ENCODE peak calls at places on chromosome 2, in eight cellular contexts. X, M, E, D, K, N, G and A are unnamed samples.

GRCh38 chr2:227423633-227424499 is 36.1 kb upstream of the SCYGR1 start:
- DNase-seq in X (no peak), M (no peak), E (no peak), D (no peak), K (no peak), N (no peak), G (no peak), A (peak; percentile 39)

GRCh38 chr2:206968139-206969086 is 29.1 kb downstream of the CPO start:
- DNase-seq in X (no peak), M (peak; percentile 3), E (no peak), D (no peak), K (no peak), N (no peak), G (no peak), A (peak; percentile 90)

GRCh38 chr2:47065771-47066380 is 89.2 kb downstream of the STPG4 start:
- DNase-seq in X (no peak), M (peak; percentile 70), E (peak; percentile 19), D (no peak), K (peak; percentile 100), N (no peak), G (no peak), A (no peak)

GRCh38 chr2:215535726-215536125 is 99.9 kb upstream of the FN1 start:
- DNase-seq in X (no peak), M (no peak), E (no peak), D (no peak), K (peak; percentile 79), N (no peak), G (no peak), A (no peak)

GRCh38 chr2:130744287-130745117 is 10.8 kb upstream of the AMER3 start:
- DNase-seq in X (no peak), M (no peak), E (no peak), D (no peak), K (no peak), N (no peak), G (no peak), A (no peak)

GRCh38 chr2:112712903-112713584 is 7.8 kb upstream of the NT5DC4 start:
- DNase-seq in X (no peak), M (no peak), E (no peak), D (peak; percentile 25), K (peak; percentile 58), N (no peak), G (no peak), A (no peak)

GRCh38 chr2:120992791-120993555 is 257.3 kb downstream of the GLI2 start:
- DNase-seq in X (no peak), M (no peak), E (no peak), D (no peak), K (no peak), N (no peak), G (no peak), A (no peak)

GRCh38 chr2:46512185-46512584 is 32.8 kb downstream of the TMEM247 start:
- DNase-seq in X (no peak), M (no peak), E (no peak), D (no peak), K (no peak), N (no peak), G (no peak), A (no peak)

GRCh38 chr2:117875786-117876185 is 61.3 kb downstream of the DDX18 start:
- DNase-seq in X (no peak), M (no peak), E (no peak), D (peak; percentile 47), K (no peak), N (no peak), G (no peak), A (no peak)

GRCh38 chr2:24418166-24418843 is 58.0 kb upstream of the ITSN2 start:
- DNase-seq in X (no peak), M (no peak), E (no peak), D (peak; percentile 27), K (no peak), N (no peak), G (no peak), A (no peak)

GRCh38 chr2:86003967-86004366 is 101.7 kb downstream of the POLR1A start:
- DNase-seq in X (no peak), M (no peak), E (no peak), D (no peak), K (no peak), N (no peak), G (no peak), A (no peak)